ENCODE peak calls at places on chromosomes 13 and 19, in eight cellular contexts. M, I, T, Q, G, F, Y and B are unnamed samples.

GRCh38 chr19:31548941-31549340 is 199.7 kb upstream of the TSHZ3 start:
- DNase-seq in M (no peak), I (no peak), T (no peak), Q (no peak), G (no peak), F (no peak), Y (no peak), B (no peak)

GRCh38 chr13:48874165-48874564 is 101.5 kb upstream of the FNDC3A start:
- DNase-seq in M (no peak), I (no peak), T (no peak), Q (no peak), G (no peak), F (no peak), Y (no peak), B (no peak)

GRCh38 chr19:34085336-34085735 is 87.0 kb upstream of the LSM14A start:
- DNase-seq in M (no peak), I (no peak), T (no peak), Q (no peak), G (no peak), F (no peak), Y (no peak), B (no peak)

GRCh38 chr19:28074773-28075172 is 1138.2 kb downstream of the UQCRFS1 start:
- DNase-seq in M (no peak), I (no peak), T (no peak), Q (no peak), G (no peak), F (no peak), Y (no peak), B (no peak)

GRCh38 chr19:54418030-54418929 is 3.0 kb downstream of the TTYH1 start:
- DNase-seq in M (no peak), I (peak; percentile 85), T (no peak), Q (no peak), G (peak; percentile 74), F (peak; percentile 37), Y (no peak), B (no peak)

GRCh38 chr13:94749162-94749561 is 36.8 kb upstream of the SOX21 start:
- DNase-seq in M (no peak), I (no peak), T (no peak), Q (no peak), G (no peak), F (no peak), Y (no peak), B (no peak)

GRCh38 chr13:26021516-26021915 is 30.3 kb downstream of the SHISA2 start:
- DNase-seq in M (no peak), I (no peak), T (no peak), Q (no peak), G (no peak), F (no peak), Y (no peak), B (no peak)

GRCh38 chr13:76820759-76821158 is 65.4 kb downstream of the KCTD12 start:
- DNase-seq in M (no peak), I (no peak), T (no peak), Q (no peak), G (no peak), F (no peak), Y (no peak), B (peak; percentile 53)

GRCh38 chr13:23755040-23755439 is 134.2 kb downstream of the MIPEP start:
- DNase-seq in M (no peak), I (no peak), T (no peak), Q (no peak), G (no peak), F (no peak), Y (no peak), B (no peak)

GRCh38 chr13:98998831-98999634 is 21.2 kb upstream of the DOCK9 start:
- DNase-seq in M (no peak), I (no peak), T (no peak), Q (no peak), G (no peak), F (peak; percentile 36), Y (no peak), B (no peak)

GRCh38 chr13:31201341-31202024 is 1.7 kb downstream of the B3GLCT start:
- DNase-seq in M (no peak), I (no peak), T (no peak), Q (no peak), G (no peak), F (no peak), Y (no peak), B (no peak)

GRCh38 chr13:35549481-35549880 is 73.0 kb upstream of the MAB21L1 start:
- DNase-seq in M (no peak), I (peak; percentile 2), T (no peak), Q (no peak), G (no peak), F (no peak), Y (no peak), B (no peak)

GRCh38 chr13:29439601-29440381 is 155.7 kb downstream of the SLC7A1 start:
- DNase-seq in M (no peak), I (no peak), T (no peak), Q (no peak), G (no peak), F (no peak), Y (no peak), B (no peak)

GRCh38 chr19:30669329-30670010 is 297.3 kb downstream of the ZNF536 start:
- DNase-seq in M (peak; percentile 10), I (peak; percentile 9), T (peak; percentile 4), Q (no peak), G (peak; percentile 63), F (no peak), Y (peak; percentile 52), B (no peak)

GRCh38 chr19:17098326-17098725 is 22.7 kb downstream of the MYO9B start:
- DNase-seq in M (no peak), I (no peak), T (no peak), Q (no peak), G (no peak), F (no peak), Y (no peak), B (no peak)